ENCODE peak calls at places on chromosomes 6 and 20, in six cellular contexts. G is pancreas, C is activated B cell treated with CpG ODN at 0.5 μM for 24 hours, D is astrocyte of the spinal cord, O is tibial nerve, V is cardiac fibroblast. X is an unnamed sample.

GRCh38 chr20:24670981-24671380 is 201.6 kb downstream of the SYNDIG1 start:
- DNase-seq in G (no peak), C (no peak), D (no peak), O (no peak), V (no peak), X (no peak)

GRCh38 chr20:51221791-51222408 is 199.0 kb upstream of the KCNG1 start:
- DNase-seq in V (peak), C (no peak), D (peak), G (no peak), O (no peak), X (peak)

GRCh38 chr20:22601361-22602141 is 17.2 kb upstream of the FOXA2 start:
- DNase-seq in D (no peak), G (no peak), O (no peak), V (no peak), C (no peak), X (no peak)

GRCh38 chr6:142361765-142362540 is 60.1 kb downstream of the ADGRG6 start:
- DNase-seq in C (no peak), V (peak), G (no peak), O (no peak), D (peak), X (peak)

GRCh38 chr6:161363286-161363685 is 89.4 kb upstream of the AGPAT4 start:
- DNase-seq in D (no peak), G (no peak), V (no peak), C (no peak), O (no peak), X (no peak)

GRCh38 chr20:21183722-21184121 is 57.8 kb downstream of the KIZ start:
- DNase-seq in O (no peak), V (peak), C (no peak), G (no peak), D (no peak), X (peak)

GRCh38 chr6:31087494-31088089 is 24.8 kb downstream of the C6orf15 start:
- DNase-seq in G (peak), C (peak), V (peak), O (peak), D (peak), X (peak)

GRCh38 chr6:34514593-34515472 is 41.3 kb downstream of the SPDEF start:
- DNase-seq in D (peak), V (peak), C (no peak), G (no peak), O (peak), X (peak)

GRCh38 chr6:40844241-40844640 is 194.8 kb downstream of the UNC5CL start:
- DNase-seq in V (no peak), D (no peak), C (no peak), O (no peak), G (no peak), X (no peak)

GRCh38 chr6:20744911-20745557 is 210.8 kb downstream of the CDKAL1 start:
- DNase-seq in O (no peak), C (no peak), G (no peak), D (no peak), V (no peak), X (no peak)

GRCh38 chr20:40860487-40860902 is 168.1 kb upstream of the TOP1 start:
- DNase-seq in G (no peak), D (peak), C (no peak), O (no peak), V (peak), X (peak)

GRCh38 chr6:115896538-115897129 is 164.1 kb downstream of the FRK start:
- DNase-seq in G (no peak), O (peak), V (peak), D (peak), C (no peak), X (peak)

GRCh38 chr6:3421763-3422456 is 34.9 kb downstream of the SLC22A23 start:
- DNase-seq in C (no peak), G (no peak), D (peak), V (peak), O (no peak), X (peak)

GRCh38 chr20:63642518-63643247 is 10.5 kb downstream of the STMN3 start:
- DNase-seq in D (no peak), G (peak), V (no peak), O (no peak), C (no peak), X (peak)

GRCh38 chr20:23684261-23684660 is 4.6 kb downstream of the CST4 start:
- DNase-seq in O (no peak), C (no peak), G (no peak), D (no peak), V (no peak), X (no peak)

GRCh38 chr20:60105404-60105803 is 147.2 kb downstream of the CDH26 start:
- DNase-seq in C (no peak), D (no peak), G (no peak), V (no peak), O (no peak), X (no peak)

GRCh38 chr6:114253431-114253830 is 89.4 kb downstream of the HS3ST5 start:
- DNase-seq in G (no peak), D (no peak), O (no peak), V (no peak), C (no peak), X (no peak)

GRCh38 chr6:73290435-73290834 is 27.4 kb upstream of the KHDC1 start:
- DNase-seq in D (peak), C (no peak), V (peak), G (no peak), O (no peak), X (peak)

GRCh38 chr6:125486881-125487280 is 185.1 kb upstream of the HDDC2 start:
- DNase-seq in V (no peak), G (no peak), D (no peak), O (no peak), C (no peak), X (peak)

GRCh38 chr20:35910254-35910653 is 44.0 kb downstream of the SCAND1 start:
- DNase-seq in O (no peak), V (no peak), D (no peak), C (no peak), G (no peak), X (no peak)

GRCh38 chr20:63690001-63690897 is 6.2 kb upstream of the TNFRSF6B start:
- DNase-seq in C (no peak), O (no peak), D (no peak), G (no peak), V (no peak), X (no peak)

GRCh38 chr20:22338140-22338708 is 246.1 kb downstream of the FOXA2 start:
- DNase-seq in D (no peak), O (no peak), G (no peak), C (no peak), V (no peak), X (no peak)

GRCh38 chr20:31593221-31594001 is 11.7 kb upstream of the ID1 start:
- DNase-seq in O (no peak), D (peak), C (no peak), G (no peak), V (peak), X (peak)

GRCh38 chr6:37860226-37860839 is 40.8 kb downstream of the ZFAND3 start:
- DNase-seq in G (no peak), D (peak), C (no peak), V (peak), O (peak), X (peak)

GRCh38 chr6:157280947-157281346 is 42.4 kb downstream of the TMEM242 start:
- DNase-seq in C (no peak), G (no peak), O (no peak), V (no peak), D (no peak), X (no peak)

GRCh38 chr6:157280153-157280552 is 43.2 kb downstream of the TMEM242 start:
- DNase-seq in O (no peak), V (no peak), G (no peak), D (no peak), C (no peak), X (no peak)

GRCh38 chr6:157283330-157283898 is 39.9 kb downstream of the TMEM242 start:
- DNase-seq in D (no peak), C (no peak), O (no peak), V (no peak), G (no peak), X (no peak)

GRCh38 chr6:157282279-157282678 is 41.0 kb downstream of the TMEM242 start:
- DNase-seq in D (no peak), C (no peak), O (no peak), V (no peak), G (no peak), X (no peak)

GRCh38 chr6:157281570-157281969 is 41.7 kb downstream of the TMEM242 start:
- DNase-seq in D (no peak), C (no peak), V (no peak), O (no peak), G (no peak), X (no peak)
- TF ChIP-seq CTCF in D (peak), C (no peak), V (peak), O (no peak), G (no peak), X (no peak)

GRCh38 chr20:46298374-46298773 is 9.9 kb downstream of the CDH22 start:
- DNase-seq in G (no peak), V (no peak), C (no peak), O (no peak), D (no peak), X (no peak)

GRCh38 chr20:46289416-46289815 is 18.9 kb downstream of the CDH22 start:
- DNase-seq in O (no peak), V (no peak), C (no peak), D (no peak), G (no peak), X (no peak)

GRCh38 chr20:46299078-46299477 is 9.2 kb downstream of the CDH22 start:
- DNase-seq in D (no peak), V (no peak), C (no peak), G (peak), O (no peak), X (no peak)

GRCh38 chr20:46296526-46297250 is 11.6 kb downstream of the CDH22 start:
- DNase-seq in G (no peak), C (no peak), O (no peak), D (no peak), V (no peak), X (no peak)

DNA sequence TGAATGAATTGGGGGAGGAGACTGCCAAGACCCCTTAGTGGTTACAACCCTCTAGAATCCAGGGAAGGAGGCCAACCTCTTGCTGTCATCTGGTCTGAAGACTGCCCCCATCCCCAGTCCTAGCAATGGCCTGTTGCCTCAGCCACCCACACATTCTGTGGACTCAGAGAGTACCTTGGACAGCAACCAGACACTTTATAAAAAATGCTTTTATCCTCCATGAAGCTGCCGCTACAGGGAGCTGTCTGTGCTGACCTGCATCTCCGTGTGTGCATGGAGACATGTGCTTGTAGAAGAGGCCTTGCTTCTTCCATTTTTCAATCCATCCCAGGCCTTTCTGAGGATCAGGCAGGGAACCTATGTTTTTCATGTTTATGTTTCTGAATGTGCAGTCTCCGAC is 15.2 kb downstream of the CDH22 start:
- DNase-seq in G (no peak), V (peak), O (no peak), C (no peak), D (peak), X (peak)
- TF ChIP-seq CTCF in G (no peak), V (no peak), O (no peak), C (no peak), D (no peak), X (no peak)

DNA sequence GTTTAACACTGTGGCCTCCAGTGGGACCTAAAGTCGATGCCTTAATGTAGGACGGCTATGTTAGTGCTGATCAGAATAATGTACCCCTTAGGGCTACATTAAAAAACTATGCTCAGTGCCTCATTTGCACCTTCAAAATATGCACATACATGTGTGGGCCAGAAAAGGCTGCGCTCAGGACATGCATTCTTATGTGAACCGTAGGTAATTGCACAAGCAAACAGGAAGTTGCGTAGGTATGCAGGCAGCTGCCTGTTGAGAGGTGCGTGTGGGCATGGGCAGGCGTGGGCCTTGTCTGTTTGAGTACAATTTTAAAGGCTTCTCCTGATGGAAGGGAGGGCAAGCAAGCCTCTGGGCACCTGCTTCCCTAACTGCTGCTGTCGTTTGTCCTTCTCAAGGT is 116.2 kb upstream of the JAG1 start:
- DNase-seq in D (no peak), G (no peak), O (no peak), V (no peak), C (no peak), X (no peak)
- TF ChIP-seq CTCF in D (no peak), G (no peak), O (no peak), V (no peak), C (no peak), X (no peak)

GRCh38 chr6:8006208-8006607 is 58.0 kb downstream of the BLOC1S5 start:
- DNase-seq in O (no peak), V (peak), D (peak), G (no peak), C (no peak), X (peak)
- TF ChIP-seq CTCF in O (peak), V (peak), D (peak), G (peak), C (no peak), X (peak)

GRCh38 chr6:36283608-36284007 is 13.7 kb downstream of the PNPLA1 start:
- DNase-seq in O (no peak), V (no peak), D (no peak), G (no peak), C (no peak), X (no peak)

GRCh38 chr6:36286858-36287257 is 17.0 kb downstream of the PNPLA1 start:
- DNase-seq in D (no peak), V (no peak), G (no peak), O (no peak), C (no peak), X (no peak)

GRCh38 chr6:36285797-36286196 is 15.9 kb downstream of the PNPLA1 start:
- DNase-seq in G (no peak), C (no peak), D (no peak), V (no peak), O (no peak), X (no peak)

GRCh38 chr6:36284359-36284758 is 14.5 kb downstream of the PNPLA1 start:
- DNase-seq in O (no peak), D (no peak), V (no peak), G (no peak), C (no peak), X (no peak)

DNA sequence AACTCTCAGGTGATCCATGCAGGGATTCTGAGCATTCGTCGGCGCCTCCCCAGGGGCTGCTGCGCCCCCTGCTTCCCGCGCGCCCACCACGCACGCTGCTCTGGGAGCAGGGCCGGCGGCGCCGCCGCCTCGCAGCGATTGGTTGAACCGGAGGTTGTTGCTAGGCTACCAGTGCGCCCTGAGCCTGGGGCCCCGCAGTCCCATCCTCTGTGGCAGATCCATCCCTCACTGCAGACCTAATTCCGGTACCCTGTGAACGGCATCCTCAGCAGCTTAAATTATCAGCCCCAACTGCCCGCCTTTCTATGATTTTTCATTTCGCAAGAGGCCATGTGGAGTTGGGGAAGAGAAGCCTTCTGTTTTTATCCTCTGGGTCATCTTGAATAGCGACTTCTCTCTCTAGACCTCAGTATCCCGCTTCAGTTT is 15.3 kb downstream of the PNPLA1 start:
- DNase-seq in V (no peak), C (no peak), G (no peak), D (no peak), O (no peak), X (no peak)
- TF ChIP-seq CTCF in V (no peak), C (no peak), G (no peak), D (no peak), O (no peak), X (no peak)

X was measured in foreskin fibroblast.